ENCODE peak calls at places on chromosome 13, in six cellular contexts. One of them, this sample, is unnamed.

GRCh38 chr13:75637101-75637774 is 1.1 kb downstream of the LMO7 start:
- DNase-seq in sigmoid colon: no peak
- DNase-seq in heart right ventricle: no peak
- DNase-seq in substantia nigra: no peak
- DNase-seq in stimulated activated CD4-positive, alpha-beta T cell treated with anti-CD3 and anti-CD28 coated beads, Interleukin-15, amount 100 ng/mL, for 24 hours: no peak
- DNase-seq in OCI-LY7: no peak
- DNase-seq in this sample: no peak

GRCh38 chr13:30373727-30374126 is 48.6 kb upstream of the UBE2L5 start:
- DNase-seq in heart right ventricle: no peak
- DNase-seq in OCI-LY7: peak; percentile 74
- DNase-seq in substantia nigra: no peak
- DNase-seq in stimulated activated CD4-positive, alpha-beta T cell treated with anti-CD3 and anti-CD28 coated beads, Interleukin-15, amount 100 ng/mL, for 24 hours: peak; percentile 57
- DNase-seq in sigmoid colon: no peak
- DNase-seq in this sample: no peak

GRCh38 chr13:110150384-110151091 is 156.4 kb downstream of the COL4A1 start:
- DNase-seq in sigmoid colon: no peak
- DNase-seq in stimulated activated CD4-positive, alpha-beta T cell treated with anti-CD3 and anti-CD28 coated beads, Interleukin-15, amount 100 ng/mL, for 24 hours: no peak
- DNase-seq in substantia nigra: no peak
- DNase-seq in heart right ventricle: no peak
- DNase-seq in OCI-LY7: no peak
- DNase-seq in this sample: no peak

GRCh38 chr13:101230271-101230890 is 185.9 kb downstream of the NALCN start:
- DNase-seq in sigmoid colon: no peak
- DNase-seq in heart right ventricle: no peak
- DNase-seq in OCI-LY7: no peak
- DNase-seq in stimulated activated CD4-positive, alpha-beta T cell treated with anti-CD3 and anti-CD28 coated beads, Interleukin-15, amount 100 ng/mL, for 24 hours: no peak
- DNase-seq in substantia nigra: no peak
- DNase-seq in this sample: no peak

GRCh38 chr13:86581711-86582110 is 782.5 kb upstream of the SLITRK6 start:
- DNase-seq in sigmoid colon: no peak
- DNase-seq in heart right ventricle: no peak
- DNase-seq in OCI-LY7: no peak
- DNase-seq in stimulated activated CD4-positive, alpha-beta T cell treated with anti-CD3 and anti-CD28 coated beads, Interleukin-15, amount 100 ng/mL, for 24 hours: no peak
- DNase-seq in substantia nigra: no peak
- DNase-seq in this sample: no peak

GRCh38 chr13:59774511-59774911 is 389.2 kb downstream of the DIAPH3 start:
- DNase-seq in OCI-LY7: no peak
- DNase-seq in heart right ventricle: no peak
- DNase-seq in stimulated activated CD4-positive, alpha-beta T cell treated with anti-CD3 and anti-CD28 coated beads, Interleukin-15, amount 100 ng/mL, for 24 hours: no peak
- DNase-seq in sigmoid colon: no peak
- DNase-seq in substantia nigra: no peak
- DNase-seq in this sample: no peak

GRCh38 chr13:33296793-33297425 is 11.4 kb upstream of the STARD13 start:
- DNase-seq in OCI-LY7: no peak
- DNase-seq in substantia nigra: no peak
- DNase-seq in stimulated activated CD4-positive, alpha-beta T cell treated with anti-CD3 and anti-CD28 coated beads, Interleukin-15, amount 100 ng/mL, for 24 hours: no peak
- DNase-seq in sigmoid colon: no peak
- DNase-seq in heart right ventricle: no peak
- DNase-seq in this sample: no peak

GRCh38 chr13:49652691-49653305 is 24.5 kb downstream of the ARL11 start:
- DNase-seq in OCI-LY7: peak; percentile 63
- DNase-seq in sigmoid colon: no peak
- DNase-seq in substantia nigra: no peak
- DNase-seq in heart right ventricle: no peak
- DNase-seq in stimulated activated CD4-positive, alpha-beta T cell treated with anti-CD3 and anti-CD28 coated beads, Interleukin-15, amount 100 ng/mL, for 24 hours: peak; percentile 22
- DNase-seq in this sample: no peak

GRCh38 chr13:30818323-30818960 is 83.1 kb downstream of the ALOX5AP start:
- DNase-seq in OCI-LY7: no peak
- DNase-seq in substantia nigra: no peak
- DNase-seq in sigmoid colon: peak; percentile 75
- DNase-seq in stimulated activated CD4-positive, alpha-beta T cell treated with anti-CD3 and anti-CD28 coated beads, Interleukin-15, amount 100 ng/mL, for 24 hours: no peak
- DNase-seq in heart right ventricle: no peak
- DNase-seq in this sample: no peak

This sample was measured in anterior cingulate cortex.